ENCODE peak calls at places on chromosomes 5 and 9, in eight cellular contexts. K, H, G, N, O, L, P and B are unnamed samples. For H3K9me2, the result is how much of the 10 kb centered on the place peaks cover.

GRCh38 chr5:133273661-133274596 is 222.1 kb downstream of the HSPA4 start:
- DNase-seq in L (no peak), P (no peak), O (no peak), H (peak), G (no peak), N (peak), K (peak), B (no peak)

GRCh38 chr9:8736805-8737204 is 937.2 kb upstream of the DMAC1 start:
- DNase-seq in L (no peak), O (no peak), N (no peak), P (no peak), H (no peak), K (no peak), G (no peak), B (no peak)

GRCh38 chr5:136330353-136330913 is 34.9 kb downstream of the TRPC7 start:
- DNase-seq in P (no peak), L (no peak), G (no peak), H (no peak), K (no peak), O (no peak), N (peak), B (no peak)

GRCh38 chr9:125523681-125524080 is 183.3 kb downstream of the MAPKAP1 start:
- DNase-seq in L (no peak), H (no peak), O (no peak), N (no peak), P (no peak), K (no peak), G (no peak), B (no peak)

GRCh38 chr5:142053434-142054253 is 40.8 kb upstream of the GNPDA1 start:
- DNase-seq in N (peak), G (no peak), H (peak), K (peak), O (no peak), P (peak), L (peak), B (peak)

GRCh38 chr9:112233769-112234168 is 58.7 kb upstream of the SUSD1 start:
- DNase-seq in P (no peak), L (no peak), K (peak), G (no peak), H (no peak), N (peak), O (no peak), B (no peak)

GRCh38 chr9:94867842-94868312 is 141.4 kb downstream of the AOPEP start:
- DNase-seq in O (no peak), G (no peak), L (peak), K (peak), N (peak), H (peak), P (no peak), B (no peak)

GRCh38 chr5:169827769-169828168 is 152.5 kb downstream of the INSYN2B start:
- DNase-seq in N (no peak), L (no peak), P (no peak), G (no peak), H (no peak), O (no peak), K (peak), B (no peak)

GRCh38 chr5:126234563-126235195 is 188.5 kb upstream of the GRAMD2B start:
- DNase-seq in G (peak), K (peak), H (peak), O (peak), N (peak), P (peak), L (no peak), B (peak)

GRCh38 chr5:152607393-152608165 is 202.5 kb upstream of the NMUR2 start:
- DNase-seq in K (no peak), H (no peak), O (no peak), P (no peak), L (no peak), G (no peak), N (no peak), B (no peak)

GRCh38 chr5:1318659-1319251 is 23.9 kb upstream of the TERT start:
- DNase-seq in K (no peak), G (no peak), L (no peak), N (no peak), O (no peak), H (no peak), P (no peak), B (no peak)

GRCh38 chr9:114098021-114098659 is 952 bp downstream of the KIF12 start:
- DNase-seq in O (peak), L (no peak), G (no peak), H (peak), K (peak), P (peak), N (peak), B (no peak)

GRCh38 chr5:134119720-134120119 is 5.2 kb downstream of the TCF7 start:
- DNase-seq in L (no peak), H (no peak), O (no peak), G (no peak), K (no peak), P (no peak), N (no peak), B (no peak)

GRCh38 chr5:76175051-76175666 is 92.0 kb downstream of the SV2C start:
- DNase-seq in K (peak), O (peak), H (peak), P (peak), L (peak), N (peak), G (peak), B (peak)

GRCh38 chr9:124456341-124457078 is 6.3 kb downstream of the ADGRD2 start:
- DNase-seq in K (no peak), O (no peak), H (no peak), L (no peak), G (no peak), P (no peak), N (no peak), B (no peak)

GRCh38 chr5:37071901-37072581 is 177.1 kb downstream of the CPLANE1 start:
- DNase-seq in K (peak), O (no peak), P (no peak), H (peak), L (no peak), N (no peak), G (no peak), B (no peak)

GRCh38 chr5:88770290-88771257 is 112.4 kb downstream of the MEF2C start:
- DNase-seq in L (no peak), O (no peak), G (no peak), K (peak), N (no peak), P (no peak), H (peak), B (no peak)

GRCh38 chr9:23372703-23373102 is 453.3 kb downstream of the ELAVL2 start:
- DNase-seq in O (no peak), H (no peak), L (no peak), N (no peak), G (no peak), K (no peak), P (no peak), B (no peak)

GRCh38 chr5:9046756-9047481 is 499.0 kb downstream of the SEMA5A start:
- DNase-seq in H (peak), O (no peak), G (no peak), L (no peak), K (peak), N (peak), P (no peak), B (no peak)

GRCh38 chr5:132046915-132047314 is 13.5 kb upstream of the IL3 start:
- DNase-seq in N (no peak), K (no peak), G (no peak), O (no peak), H (no peak), L (no peak), P (no peak), B (no peak)

GRCh38 chr9:106962105-106962504 is 99.1 kb downstream of the ZNF462 start:
- DNase-seq in L (no peak), H (no peak), O (no peak), K (peak), P (no peak), G (no peak), N (no peak), B (no peak)

GRCh38 chr9:5193345-5193744 is 7.9 kb upstream of the INSL6 start:
- DNase-seq in L (no peak), H (no peak), G (no peak), O (no peak), K (no peak), P (no peak), N (no peak), B (no peak)

GRCh38 chr5:6435356-6435755 is 13.3 kb upstream of the UBE2QL1 start:
- DNase-seq in L (no peak), H (peak), K (peak), P (peak), G (peak), N (peak), O (no peak), B (peak)

GRCh38 chr9:82894961-82895902 is 167.7 kb downstream of the RASEF start:
- DNase-seq in L (no peak), K (no peak), G (no peak), O (peak), N (peak), P (no peak), H (no peak), B (no peak)
- H3K9me2 ChIP-seq in L (under half), K (under half), G (under half), O (under half), N (under half), P (under half), H (under half), B (under half)

DNA sequence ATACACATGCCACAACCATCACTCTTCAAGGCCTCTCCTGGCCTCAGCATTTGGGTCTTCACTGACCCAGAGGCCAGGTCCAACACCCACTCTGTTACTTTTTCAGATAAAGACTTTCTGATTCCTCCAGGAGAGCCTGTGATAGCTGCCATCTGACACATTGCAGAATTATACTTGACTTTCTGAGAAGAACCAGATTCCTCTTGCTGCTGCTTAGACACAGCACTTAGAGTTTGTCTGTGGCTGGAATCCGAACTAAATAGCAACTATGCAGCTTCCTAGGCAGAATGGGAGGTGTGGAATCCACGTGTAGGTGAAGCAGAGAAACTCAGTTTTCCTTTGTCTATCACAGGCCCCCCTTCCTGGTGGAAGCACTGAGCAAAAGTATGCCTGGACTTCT is 344.7 kb upstream of the SLC30A5 start:
- DNase-seq in H (no peak), K (no peak), G (no peak), P (no peak), N (no peak), L (no peak), O (no peak), B (no peak)
- H2AFZ ChIP-seq in H (no peak), K (no peak), G (no peak), P (no peak), N (no peak), L (no peak), O (no peak), B (no peak)

DNA sequence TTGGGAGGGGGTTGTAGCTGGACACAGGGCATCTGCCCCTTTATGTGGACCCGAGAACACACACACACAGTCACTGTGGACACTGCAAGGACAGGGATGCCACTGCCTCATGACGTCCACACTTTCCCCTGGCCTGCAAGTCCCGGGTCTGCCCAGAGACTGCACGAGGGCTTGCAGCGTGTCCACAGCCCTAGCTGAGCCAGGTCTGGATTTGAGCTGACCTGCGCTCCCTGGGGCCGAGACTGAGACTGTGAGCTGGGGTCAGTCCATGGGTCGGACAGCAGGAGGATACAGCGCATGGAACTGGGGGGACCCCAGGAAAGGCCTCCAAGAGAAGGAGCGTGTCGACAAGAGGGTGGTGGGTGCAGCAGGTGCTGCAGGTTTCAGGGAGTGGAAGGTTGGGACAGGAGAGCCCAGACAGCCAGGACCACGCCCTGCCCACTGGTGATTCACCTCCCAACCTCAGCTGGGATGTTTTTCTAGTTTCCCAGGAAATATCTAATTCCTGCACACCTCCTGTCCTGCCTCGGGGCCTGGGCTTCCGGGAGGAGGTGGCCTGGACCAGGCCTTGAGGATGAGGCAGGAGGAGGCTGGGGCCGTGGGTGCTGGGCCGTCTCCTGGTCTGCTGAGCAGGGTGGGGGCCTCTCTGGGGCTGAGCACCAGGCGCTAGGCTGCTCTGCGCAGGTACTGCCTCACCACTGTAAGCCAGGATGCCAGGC is 805 bp upstream of the RNF224 start:
- DNase-seq in O (no peak), P (no peak), G (no peak), N (no peak), H (peak), L (peak), K (peak), B (no peak)
- H3K9me2 ChIP-seq in O (under half), P (under half), G (under half), N (under half), H (under half), L (under half), K (under half), B (under half)

GRCh38 chr5:77851229-77852067 is 75.3 kb upstream of the TBCA start:
- DNase-seq in O (peak), L (peak), G (no peak), H (no peak), P (no peak), K (peak), N (peak), B (no peak)

GRCh38 chr5:77852068-77852513 is 76.0 kb upstream of the TBCA start:
- DNase-seq in N (no peak), L (no peak), P (no peak), H (no peak), O (no peak), G (no peak), K (no peak), B (no peak)

GRCh38 chr5:77852514-77853352 is 76.6 kb upstream of the TBCA start:
- DNase-seq in H (no peak), P (no peak), N (peak), O (peak), K (peak), G (no peak), L (no peak), B (peak)

GRCh38 chr5:77849308-77849900 is 73.3 kb upstream of the TBCA start:
- DNase-seq in N (no peak), L (no peak), P (no peak), G (no peak), H (no peak), O (no peak), K (no peak), B (no peak)

GRCh38 chr5:77850536-77851228 is 74.5 kb upstream of the TBCA start:
- DNase-seq in H (no peak), G (no peak), L (no peak), O (no peak), K (no peak), N (no peak), P (no peak), B (no peak)
- H2AFZ ChIP-seq in H (no peak), G (no peak), L (no peak), O (no peak), K (peak), N (peak), P (no peak), B (no peak)

GRCh38 chr9:82893549-82893948 is 169.4 kb downstream of the RASEF start:
- DNase-seq in G (no peak), K (no peak), O (no peak), N (no peak), L (no peak), P (no peak), H (no peak), B (no peak)
- H3K9me2 ChIP-seq in G (under half), K (under half), O (under half), N (under half), L (under half), P (under half), H (under half), B (under half)

GRCh38 chr9:98656536-98656935 is 52.2 kb downstream of the GABBR2 start:
- DNase-seq in P (no peak), H (no peak), L (no peak), O (no peak), K (peak), G (no peak), N (no peak), B (no peak)

GRCh38 chr9:98654247-98654646 is 54.5 kb downstream of the GABBR2 start:
- DNase-seq in G (no peak), P (no peak), H (peak), N (no peak), O (no peak), K (peak), L (no peak), B (no peak)

GRCh38 chr9:98658965-98659364 is 49.8 kb downstream of the GABBR2 start:
- DNase-seq in G (no peak), P (no peak), H (peak), K (peak), N (no peak), L (no peak), O (no peak), B (no peak)

GRCh38 chr9:98652741-98653140 is 56.0 kb downstream of the GABBR2 start:
- DNase-seq in N (no peak), K (peak), P (no peak), H (no peak), O (no peak), G (no peak), L (no peak), B (no peak)

GRCh38 chr9:98657897-98658296 is 50.8 kb downstream of the GABBR2 start:
- DNase-seq in N (no peak), H (no peak), G (no peak), K (peak), P (no peak), L (no peak), O (no peak), B (no peak)
- H2AFZ ChIP-seq in N (no peak), H (no peak), G (no peak), K (no peak), P (no peak), L (no peak), O (no peak), B (no peak)

DNA sequence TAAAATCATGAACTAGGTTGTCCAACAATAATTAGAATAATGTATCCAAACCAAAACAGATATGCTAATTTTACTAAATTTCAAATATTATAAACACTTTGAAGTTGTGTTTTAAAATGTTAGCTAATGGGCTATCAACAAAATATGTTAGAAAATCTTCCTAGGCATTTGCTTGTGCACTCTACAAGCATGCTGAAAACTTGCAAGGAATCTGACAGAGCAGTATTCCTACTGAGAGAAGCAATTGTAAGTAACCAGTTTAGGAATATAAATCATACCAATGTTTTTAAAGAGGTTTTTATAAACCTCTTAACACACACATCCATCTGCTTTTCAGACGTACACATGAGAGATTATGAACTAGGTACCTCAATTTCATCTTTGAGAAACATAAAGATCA is 228.4 kb upstream of the TBCA start:
- DNase-seq in O (no peak), N (no peak), L (no peak), P (no peak), G (no peak), H (no peak), K (no peak), B (no peak)
- H3K9me2 ChIP-seq in O (under half), N (under half), L (under half), P (under half), G (under half), H (under half), K (under half), B (under half)

GRCh38 chr9:133356391-133357091 is at the start of the genes SURF1 and SURF2:
- DNase-seq in N (peak), G (peak), P (no peak), H (peak), L (peak), O (peak), K (peak), B (peak)

GRCh38 chr9:133353548-133353947 is 2.7 kb downstream of the SURF1 start:
- DNase-seq in N (no peak), O (no peak), G (no peak), K (no peak), L (no peak), P (no peak), H (no peak), B (peak)

GRCh38 chr9:133354766-133355165 is 1.5 kb downstream of the SURF1 start:
- DNase-seq in K (no peak), P (no peak), N (no peak), O (no peak), G (no peak), H (no peak), L (no peak), B (no peak)

GRCh38 chr9:133357656-133358055 is 1.3 kb downstream of the SURF2 start:
- DNase-seq in H (no peak), K (no peak), P (no peak), N (no peak), O (no peak), L (no peak), G (no peak), B (no peak)

DNA sequence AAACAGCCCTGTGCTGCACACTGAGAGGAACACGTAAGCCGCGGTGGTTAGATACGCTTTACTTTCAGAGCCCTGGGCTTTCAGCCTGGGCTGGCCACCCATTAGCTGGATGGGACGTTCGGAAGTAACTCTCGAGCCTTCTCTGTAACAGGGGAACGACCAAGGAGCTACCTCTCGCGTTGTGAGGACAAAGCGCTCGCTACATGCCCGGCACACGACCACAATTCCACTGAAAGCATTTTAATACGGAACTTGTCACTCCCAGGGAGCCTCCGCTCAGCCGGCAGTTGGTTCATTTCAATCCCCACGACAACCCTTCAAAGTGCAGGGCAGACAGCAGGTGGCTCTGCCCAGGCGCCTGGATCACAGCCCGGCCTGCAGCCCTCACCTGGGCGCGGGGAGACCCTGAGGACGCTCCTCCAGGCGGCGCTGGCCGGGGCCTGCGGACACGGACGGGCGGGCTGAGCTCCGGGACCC is 368 bp downstream of the SURF1 start:
- DNase-seq in N (no peak), L (no peak), H (no peak), O (no peak), P (no peak), G (peak), K (peak), B (peak)
- H2AFZ ChIP-seq in N (peak), L (no peak), H (no peak), O (no peak), P (no peak), G (no peak), K (peak), B (no peak)

GRCh38 chr5:116914869-116915504 is 340.4 kb upstream of the SEMA6A start:
- DNase-seq in P (no peak), H (no peak), K (no peak), G (no peak), N (no peak), O (no peak), L (no peak), B (no peak)
- H3K9me2 ChIP-seq in P (under half), H (under half), K (under half), G (under half), N (under half), O (under half), L (under half), B (under half)

GRCh38 chr5:10689391-10690081 is 71.5 kb downstream of the DAP start:
- DNase-seq in O (peak), H (peak), P (no peak), K (peak), G (peak), N (no peak), L (peak), B (peak)
- H2AFZ ChIP-seq in O (no peak), H (no peak), P (no peak), K (no peak), G (no peak), N (no peak), L (no peak), B (no peak)